ENCODE peak calls at places on chromosomes 13 and 19, in ten cellular contexts. One of them, this sample, is unnamed.

GRCh38 chr19:2834294-2834871 is 6.9 kb upstream of the ZNF555 start:
- DNase-seq in NCI-H2081: no peak
- DNase-seq in hypothalamus: no peak
- DNase-seq in tibial artery: no peak
- DNase-seq in mesenteric fat pad: no peak
- DNase-seq in stimulated activated CD4-positive, alpha-beta T cell treated with anti-CD3 and anti-CD28 coated beads, Interleukin-12 subunit alpha, Interleukin-12 subunit beta, amount 100 ng/mL, for 24 hours: no peak
- DNase-seq in kidney glomerular epithelial cell: no peak
- DNase-seq in stimulated activated effector memory CD8-positive, alpha-beta T cell treated with anti-CD3 and anti-CD28 coated beads, Interleukin-12 subunit alpha, Interleukin-12 subunit beta, amount 100 ng/mL, for 72 hours: no peak
- DNase-seq in amygdala: no peak
- DNase-seq in esophagus muscularis mucosa: no peak
- DNase-seq in this sample: no peak

GRCh38 chr19:18284710-18285430 is 3.4 kb upstream of the JUND start:
- DNase-seq in NCI-H2081: no peak
- DNase-seq in hypothalamus: no peak
- DNase-seq in tibial artery: no peak
- DNase-seq in mesenteric fat pad: no peak
- DNase-seq in stimulated activated CD4-positive, alpha-beta T cell treated with anti-CD3 and anti-CD28 coated beads, Interleukin-12 subunit alpha, Interleukin-12 subunit beta, amount 100 ng/mL, for 24 hours: peak
- DNase-seq in kidney glomerular epithelial cell: no peak
- DNase-seq in stimulated activated effector memory CD8-positive, alpha-beta T cell treated with anti-CD3 and anti-CD28 coated beads, Interleukin-12 subunit alpha, Interleukin-12 subunit beta, amount 100 ng/mL, for 72 hours: peak
- DNase-seq in amygdala: no peak
- DNase-seq in esophagus muscularis mucosa: no peak
- DNase-seq in this sample: no peak

GRCh38 chr13:98657506-98658085 is 80.7 kb upstream of the STK24 start:
- DNase-seq in NCI-H2081: no peak
- DNase-seq in hypothalamus: no peak
- DNase-seq in tibial artery: no peak
- DNase-seq in mesenteric fat pad: no peak
- DNase-seq in stimulated activated CD4-positive, alpha-beta T cell treated with anti-CD3 and anti-CD28 coated beads, Interleukin-12 subunit alpha, Interleukin-12 subunit beta, amount 100 ng/mL, for 24 hours: no peak
- DNase-seq in kidney glomerular epithelial cell: no peak
- DNase-seq in stimulated activated effector memory CD8-positive, alpha-beta T cell treated with anti-CD3 and anti-CD28 coated beads, Interleukin-12 subunit alpha, Interleukin-12 subunit beta, amount 100 ng/mL, for 72 hours: no peak
- DNase-seq in amygdala: no peak
- DNase-seq in esophagus muscularis mucosa: no peak
- DNase-seq in this sample: no peak

GRCh38 chr13:91280806-91281205 is 66.7 kb upstream of the MIR17HG start:
- DNase-seq in NCI-H2081: no peak
- DNase-seq in hypothalamus: no peak
- DNase-seq in tibial artery: no peak
- DNase-seq in mesenteric fat pad: no peak
- DNase-seq in stimulated activated CD4-positive, alpha-beta T cell treated with anti-CD3 and anti-CD28 coated beads, Interleukin-12 subunit alpha, Interleukin-12 subunit beta, amount 100 ng/mL, for 24 hours: no peak
- DNase-seq in kidney glomerular epithelial cell: no peak
- DNase-seq in stimulated activated effector memory CD8-positive, alpha-beta T cell treated with anti-CD3 and anti-CD28 coated beads, Interleukin-12 subunit alpha, Interleukin-12 subunit beta, amount 100 ng/mL, for 72 hours: no peak
- DNase-seq in amygdala: no peak
- DNase-seq in esophagus muscularis mucosa: no peak
- DNase-seq in this sample: no peak

GRCh38 chr19:44738603-44739585 is 9.6 kb upstream of the BCL3 start:
- DNase-seq in NCI-H2081: no peak
- DNase-seq in hypothalamus: no peak
- DNase-seq in tibial artery: no peak
- DNase-seq in mesenteric fat pad: no peak
- DNase-seq in stimulated activated CD4-positive, alpha-beta T cell treated with anti-CD3 and anti-CD28 coated beads, Interleukin-12 subunit alpha, Interleukin-12 subunit beta, amount 100 ng/mL, for 24 hours: no peak
- DNase-seq in kidney glomerular epithelial cell: no peak
- DNase-seq in stimulated activated effector memory CD8-positive, alpha-beta T cell treated with anti-CD3 and anti-CD28 coated beads, Interleukin-12 subunit alpha, Interleukin-12 subunit beta, amount 100 ng/mL, for 72 hours: no peak
- DNase-seq in amygdala: no peak
- DNase-seq in esophagus muscularis mucosa: no peak
- DNase-seq in this sample: no peak

GRCh38 chr19:31586282-31586681 is 237.0 kb upstream of the TSHZ3 start:
- DNase-seq in NCI-H2081: no peak
- DNase-seq in hypothalamus: no peak
- DNase-seq in tibial artery: no peak
- DNase-seq in mesenteric fat pad: no peak
- DNase-seq in stimulated activated CD4-positive, alpha-beta T cell treated with anti-CD3 and anti-CD28 coated beads, Interleukin-12 subunit alpha, Interleukin-12 subunit beta, amount 100 ng/mL, for 24 hours: no peak
- DNase-seq in kidney glomerular epithelial cell: peak
- DNase-seq in stimulated activated effector memory CD8-positive, alpha-beta T cell treated with anti-CD3 and anti-CD28 coated beads, Interleukin-12 subunit alpha, Interleukin-12 subunit beta, amount 100 ng/mL, for 72 hours: no peak
- DNase-seq in amygdala: no peak
- DNase-seq in esophagus muscularis mucosa: no peak
- DNase-seq in this sample: no peak

GRCh38 chr19:19820774-19821315 is 705 bp downstream of the ZNF506 start:
- DNase-seq in NCI-H2081: no peak
- DNase-seq in hypothalamus: no peak
- DNase-seq in tibial artery: no peak
- DNase-seq in mesenteric fat pad: no peak
- DNase-seq in stimulated activated CD4-positive, alpha-beta T cell treated with anti-CD3 and anti-CD28 coated beads, Interleukin-12 subunit alpha, Interleukin-12 subunit beta, amount 100 ng/mL, for 24 hours: no peak
- DNase-seq in kidney glomerular epithelial cell: no peak
- DNase-seq in stimulated activated effector memory CD8-positive, alpha-beta T cell treated with anti-CD3 and anti-CD28 coated beads, Interleukin-12 subunit alpha, Interleukin-12 subunit beta, amount 100 ng/mL, for 72 hours: no peak
- DNase-seq in amygdala: no peak
- DNase-seq in esophagus muscularis mucosa: no peak
- DNase-seq in this sample: no peak

GRCh38 chr13:48304132-48304876 is 753 bp downstream of the RB1 start:
- DNase-seq in NCI-H2081: peak
- DNase-seq in hypothalamus: no peak
- DNase-seq in tibial artery: peak
- DNase-seq in mesenteric fat pad: no peak
- DNase-seq in stimulated activated CD4-positive, alpha-beta T cell treated with anti-CD3 and anti-CD28 coated beads, Interleukin-12 subunit alpha, Interleukin-12 subunit beta, amount 100 ng/mL, for 24 hours: no peak
- DNase-seq in kidney glomerular epithelial cell: peak
- DNase-seq in stimulated activated effector memory CD8-positive, alpha-beta T cell treated with anti-CD3 and anti-CD28 coated beads, Interleukin-12 subunit alpha, Interleukin-12 subunit beta, amount 100 ng/mL, for 72 hours: no peak
- DNase-seq in amygdala: no peak
- DNase-seq in esophagus muscularis mucosa: no peak
- DNase-seq in this sample: peak